ENCODE peak calls at places on chromosome 13, in four cellular contexts. One of them, this sample, is unnamed.

GRCh38 chr13:74021507-74021906 is 112.7 kb downstream of the KLF12 start:
- DNase-seq in mesendoderm: peak
- DNase-seq in fibroblast of lung: no peak
- DNase-seq in hepatocyte: peak
- DNase-seq in this sample: no peak

GRCh38 chr13:101155920-101156319 is 260.4 kb downstream of the NALCN start:
- DNase-seq in mesendoderm: peak
- DNase-seq in fibroblast of lung: no peak
- DNase-seq in hepatocyte: no peak
- DNase-seq in this sample: no peak

GRCh38 chr13:40579535-40579934 is 86.9 kb downstream of the FOXO1 start:
- DNase-seq in mesendoderm: no peak
- DNase-seq in fibroblast of lung: no peak
- DNase-seq in hepatocyte: no peak
- DNase-seq in this sample: no peak

GRCh38 chr13:113726961-113727411 is 32.0 kb upstream of the TMEM255B start:
- DNase-seq in mesendoderm: no peak
- DNase-seq in fibroblast of lung: peak
- DNase-seq in hepatocyte: no peak
- DNase-seq in this sample: no peak

GRCh38 chr13:74133657-74134201 is 475 bp downstream of the KLF12 start:
- DNase-seq in mesendoderm: peak
- DNase-seq in fibroblast of lung: peak
- DNase-seq in hepatocyte: peak
- DNase-seq in this sample: peak

GRCh38 chr13:49711218-49711863 is 20.1 kb upstream of the EBPL start:
- DNase-seq in mesendoderm: no peak
- DNase-seq in fibroblast of lung: peak
- DNase-seq in hepatocyte: peak
- DNase-seq in this sample: no peak

GRCh38 chr13:111344471-111345191 is 24.2 kb downstream of the TEX29 start:
- DNase-seq in mesendoderm: peak
- DNase-seq in fibroblast of lung: peak
- DNase-seq in hepatocyte: peak
- DNase-seq in this sample: no peak

GRCh38 chr13:28220166-28220565 is 81.8 kb downstream of the PAN3 start:
- DNase-seq in mesendoderm: no peak
- DNase-seq in fibroblast of lung: peak
- DNase-seq in hepatocyte: peak
- DNase-seq in this sample: no peak

GRCh38 chr13:43411741-43412140 is 375.0 kb downstream of the ENOX1 start:
- DNase-seq in mesendoderm: no peak
- DNase-seq in fibroblast of lung: peak
- DNase-seq in hepatocyte: no peak
- DNase-seq in this sample: no peak

GRCh38 chr13:39038569-39038898 is 278 bp downstream of the NHLRC3 start:
- DNase-seq in mesendoderm: no peak
- DNase-seq in fibroblast of lung: no peak
- DNase-seq in hepatocyte: no peak
- DNase-seq in this sample: no peak

GRCh38 chr13:35855531-35856019 is 275.6 kb downstream of the DCLK1 start:
- DNase-seq in mesendoderm: peak
- DNase-seq in fibroblast of lung: no peak
- DNase-seq in hepatocyte: no peak
- DNase-seq in this sample: no peak

GRCh38 chr13:24083722-24084421 is 76.6 kb upstream of the SPATA13 start:
- DNase-seq in mesendoderm: no peak
- DNase-seq in fibroblast of lung: no peak
- DNase-seq in hepatocyte: no peak
- DNase-seq in this sample: peak

GRCh38 chr13:87122551-87122950 is 548.6 kb upstream of the SLITRK5 start:
- DNase-seq in mesendoderm: no peak
- DNase-seq in fibroblast of lung: no peak
- DNase-seq in hepatocyte: no peak
- DNase-seq in this sample: no peak

GRCh38 chr13:92974905-92975429 is 251.6 kb upstream of the GPC6 start:
- DNase-seq in mesendoderm: no peak
- DNase-seq in fibroblast of lung: no peak
- DNase-seq in hepatocyte: no peak
- DNase-seq in this sample: no peak

GRCh38 chr13:47459512-47459911 is 541.6 kb downstream of the SUCLA2 start:
- DNase-seq in mesendoderm: peak
- DNase-seq in fibroblast of lung: peak
- DNase-seq in hepatocyte: peak
- DNase-seq in this sample: peak

GRCh38 chr13:112638157-112638750 is 50.3 kb upstream of the TUBGCP3 start:
- DNase-seq in mesendoderm: no peak
- DNase-seq in fibroblast of lung: no peak
- DNase-seq in hepatocyte: no peak
- DNase-seq in this sample: no peak

GRCh38 chr13:37069597-37070103 is 10.2 kb upstream of the SUPT20H start:
- DNase-seq in mesendoderm: no peak
- DNase-seq in fibroblast of lung: no peak
- DNase-seq in hepatocyte: no peak
- DNase-seq in this sample: peak

GRCh38 chr13:57787058-57787791 is 155.7 kb downstream of the PCDH17 start:
- DNase-seq in mesendoderm: peak
- DNase-seq in fibroblast of lung: no peak
- DNase-seq in hepatocyte: peak
- DNase-seq in this sample: no peak

GRCh38 chr13:27140060-27140459 is 31.6 kb downstream of the USP12 start:
- DNase-seq in mesendoderm: no peak
- DNase-seq in fibroblast of lung: no peak
- DNase-seq in hepatocyte: no peak
- DNase-seq in this sample: no peak

GRCh38 chr13:43023244-43023931 is at the start of gene DNAJC15:
- DNase-seq in mesendoderm: peak
- DNase-seq in fibroblast of lung: peak
- DNase-seq in hepatocyte: peak
- DNase-seq in this sample: peak

GRCh38 chr13:41905600-41906254 is 55.2 kb downstream of the VWA8 start:
- DNase-seq in mesendoderm: peak
- DNase-seq in fibroblast of lung: peak
- DNase-seq in hepatocyte: peak
- DNase-seq in this sample: peak

GRCh38 chr13:79423801-79424642 is 18.0 kb upstream of the RBM26 start:
- DNase-seq in mesendoderm: peak
- DNase-seq in fibroblast of lung: peak
- DNase-seq in hepatocyte: peak
- DNase-seq in this sample: peak

GRCh38 chr13:68185767-68186166 is 955.6 kb upstream of the PCDH9 start:
- DNase-seq in mesendoderm: no peak
- DNase-seq in fibroblast of lung: peak
- DNase-seq in hepatocyte: no peak
- DNase-seq in this sample: peak

GRCh38 chr13:22561581-22561980 is 619.2 kb upstream of the SGCG start:
- DNase-seq in mesendoderm: no peak
- DNase-seq in fibroblast of lung: no peak
- DNase-seq in hepatocyte: no peak
- DNase-seq in this sample: peak

GRCh38 chr13:67416047-67416925 is 186.2 kb upstream of the PCDH9 start:
- DNase-seq in mesendoderm: peak
- DNase-seq in fibroblast of lung: peak
- DNase-seq in hepatocyte: peak
- DNase-seq in this sample: peak

GRCh38 chr13:31875134-31875533 is 135.8 kb downstream of the RXFP2 start:
- DNase-seq in mesendoderm: no peak
- DNase-seq in fibroblast of lung: peak
- DNase-seq in hepatocyte: no peak
- DNase-seq in this sample: no peak

GRCh38 chr13:30665638-30666037 is 47.9 kb downstream of the USPL1 start:
- DNase-seq in mesendoderm: peak
- DNase-seq in fibroblast of lung: no peak
- DNase-seq in hepatocyte: peak
- DNase-seq in this sample: no peak

GRCh38 chr13:30481241-30481760 is 15.6 kb upstream of the HMGB1 start:
- DNase-seq in mesendoderm: no peak
- DNase-seq in fibroblast of lung: no peak
- DNase-seq in hepatocyte: no peak
- DNase-seq in this sample: no peak

GRCh38 chr13:104460553-104460952 is 1394.3 kb upstream of the SLC10A2 start:
- DNase-seq in mesendoderm: no peak
- DNase-seq in fibroblast of lung: peak
- DNase-seq in hepatocyte: no peak
- DNase-seq in this sample: no peak

GRCh38 chr13:94579063-94579462 is 16.9 kb downstream of the TGDS start:
- DNase-seq in mesendoderm: no peak
- DNase-seq in fibroblast of lung: no peak
- DNase-seq in hepatocyte: no peak
- DNase-seq in this sample: no peak

GRCh38 chr13:44853641-44854040 is 135.6 kb downstream of the NUFIP1 start:
- DNase-seq in mesendoderm: no peak
- DNase-seq in fibroblast of lung: no peak
- DNase-seq in hepatocyte: peak
- DNase-seq in this sample: no peak

GRCh38 chr13:37546087-37546486 is 52.5 kb downstream of the POSTN start:
- DNase-seq in mesendoderm: no peak
- DNase-seq in fibroblast of lung: no peak
- DNase-seq in hepatocyte: no peak
- DNase-seq in this sample: no peak

GRCh38 chr13:98527526-98527925 is 49.4 kb downstream of the STK24 start:
- DNase-seq in mesendoderm: no peak
- DNase-seq in fibroblast of lung: no peak
- DNase-seq in hepatocyte: no peak
- DNase-seq in this sample: no peak

GRCh38 chr13:33756929-33757328 is 61.0 kb upstream of the RFC3 start:
- DNase-seq in mesendoderm: no peak
- DNase-seq in fibroblast of lung: no peak
- DNase-seq in hepatocyte: no peak
- DNase-seq in this sample: no peak
- H3K27ac ChIP-seq in mesendoderm: no peak
- H3K27ac ChIP-seq in fibroblast of lung: no peak
- H3K27ac ChIP-seq in hepatocyte: no peak
- H3K27ac ChIP-seq in this sample: no peak

GRCh38 chr13:109346060-109346459 is 440.3 kb downstream of the IRS2 start:
- DNase-seq in mesendoderm: peak
- DNase-seq in fibroblast of lung: no peak
- DNase-seq in hepatocyte: no peak
- DNase-seq in this sample: peak

GRCh38 chr13:109345433-109345941 is 440.9 kb downstream of the IRS2 start:
- DNase-seq in mesendoderm: no peak
- DNase-seq in fibroblast of lung: peak
- DNase-seq in hepatocyte: no peak
- DNase-seq in this sample: peak

GRCh38 chr13:109348514-109349340 is 437.7 kb downstream of the IRS2 start:
- DNase-seq in mesendoderm: no peak
- DNase-seq in fibroblast of lung: peak
- DNase-seq in hepatocyte: no peak
- DNase-seq in this sample: no peak

GRCh38 chr13:109344552-109345157 is 441.7 kb downstream of the IRS2 start:
- DNase-seq in mesendoderm: peak
- DNase-seq in fibroblast of lung: peak
- DNase-seq in hepatocyte: no peak
- DNase-seq in this sample: peak
- H3K27ac ChIP-seq in mesendoderm: no peak
- H3K27ac ChIP-seq in fibroblast of lung: no peak
- H3K27ac ChIP-seq in hepatocyte: no peak
- H3K27ac ChIP-seq in this sample: peak

GRCh38 chr13:52406629-52407028 is 657 bp upstream of the THSD1 start:
- DNase-seq in mesendoderm: no peak
- DNase-seq in fibroblast of lung: no peak
- DNase-seq in hepatocyte: no peak
- DNase-seq in this sample: no peak

GRCh38 chr13:52405767-52406494 is at the start of gene THSD1:
- DNase-seq in mesendoderm: peak
- DNase-seq in fibroblast of lung: peak
- DNase-seq in hepatocyte: peak
- DNase-seq in this sample: peak

GRCh38 chr13:52399708-52400107 is 6.3 kb downstream of the THSD1 start:
- DNase-seq in mesendoderm: peak
- DNase-seq in fibroblast of lung: peak
- DNase-seq in hepatocyte: no peak
- DNase-seq in this sample: no peak

GRCh38 chr13:52405369-52405766 is 604 bp downstream of the THSD1 start:
- DNase-seq in mesendoderm: no peak
- DNase-seq in fibroblast of lung: no peak
- DNase-seq in hepatocyte: no peak
- DNase-seq in this sample: peak
- H3K27ac ChIP-seq in mesendoderm: no peak
- H3K27ac ChIP-seq in fibroblast of lung: peak
- H3K27ac ChIP-seq in hepatocyte: no peak
- H3K27ac ChIP-seq in this sample: no peak

DNA sequence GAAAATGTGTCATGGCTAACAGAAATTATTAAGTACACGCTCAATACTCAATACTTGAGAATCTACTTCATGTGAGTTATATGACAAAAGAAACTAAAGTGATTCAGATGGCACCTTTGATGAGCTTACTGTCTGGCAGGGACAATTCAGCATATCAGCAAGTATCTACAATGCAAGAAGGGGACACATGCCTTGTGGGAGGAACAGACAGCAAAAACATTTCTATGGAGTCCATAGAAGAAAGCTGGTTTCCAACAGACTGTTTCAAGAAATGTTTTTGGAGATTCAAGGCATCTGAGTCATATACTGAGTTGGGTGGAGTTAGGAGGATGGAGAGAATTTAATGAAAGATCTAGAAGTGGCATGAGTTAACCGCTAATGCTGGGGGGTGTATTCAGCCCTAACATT is 54.7 kb downstream of the MBNL2 start:
- DNase-seq in mesendoderm: no peak
- DNase-seq in fibroblast of lung: peak
- DNase-seq in hepatocyte: no peak
- DNase-seq in this sample: no peak
- H3K27ac ChIP-seq in mesendoderm: no peak
- H3K27ac ChIP-seq in fibroblast of lung: no peak
- H3K27ac ChIP-seq in hepatocyte: peak
- H3K27ac ChIP-seq in this sample: peak

DNA sequence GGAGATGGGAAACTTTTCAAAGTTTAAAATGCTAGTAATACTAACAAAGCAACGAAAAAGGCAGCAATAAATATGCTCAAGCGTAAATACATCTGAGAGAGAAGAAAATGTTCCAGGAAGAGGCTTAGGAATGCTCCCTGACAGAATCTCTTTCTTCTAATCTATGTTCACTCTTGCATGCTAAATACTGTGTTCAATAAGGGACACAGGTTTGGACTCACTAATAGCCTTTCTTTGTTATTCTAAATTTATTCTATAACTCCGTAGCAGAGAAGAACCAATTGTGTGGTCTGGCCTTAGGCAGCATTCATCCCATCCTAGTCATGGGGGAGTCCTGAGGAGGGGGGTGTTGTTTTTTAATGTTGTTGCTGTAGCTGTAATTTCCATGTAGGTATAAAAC is 823.0 kb downstream of the PCDH9 start:
- DNase-seq in mesendoderm: no peak
- DNase-seq in fibroblast of lung: no peak
- DNase-seq in hepatocyte: no peak
- DNase-seq in this sample: no peak
- H3K27ac ChIP-seq in mesendoderm: no peak
- H3K27ac ChIP-seq in fibroblast of lung: no peak
- H3K27ac ChIP-seq in hepatocyte: no peak
- H3K27ac ChIP-seq in this sample: no peak